ENCODE peak calls at places on chromosomes 13 and 19, in eight cellular contexts. One of them, this sample, is unnamed.

GRCh38 chr19:17347361-17347760 is 10.0 kb downstream of the GTPBP3 start:
- DNase-seq in HepG2: no peak
- DNase-seq in hippocampal formation: no peak
- DNase-seq in omental fat pad: no peak
- DNase-seq in epithelial cell of prostate: no peak
- DNase-seq in HTR-8/SVneo: no peak
- DNase-seq in sciatic nerve: no peak
- DNase-seq in MV-4-11: peak
- DNase-seq in this sample: no peak

GRCh38 chr19:1566392-1567115 is 1.6 kb downstream of the MEX3D start:
- DNase-seq in epithelial cell of prostate: no peak
- DNase-seq in omental fat pad: no peak
- DNase-seq in sciatic nerve: peak
- DNase-seq in HTR-8/SVneo: peak
- DNase-seq in MV-4-11: no peak
- DNase-seq in hippocampal formation: peak
- DNase-seq in HepG2: peak
- DNase-seq in this sample: peak

GRCh38 chr13:98981596-98982195 is 3.8 kb upstream of the DOCK9 start:
- DNase-seq in HepG2: no peak
- DNase-seq in epithelial cell of prostate: no peak
- DNase-seq in omental fat pad: no peak
- DNase-seq in MV-4-11: no peak
- DNase-seq in HTR-8/SVneo: no peak
- DNase-seq in hippocampal formation: no peak
- DNase-seq in sciatic nerve: no peak
- DNase-seq in this sample: no peak

GRCh38 chr19:1266818-1267440 is 2.2 kb upstream of the CIRBP start:
- DNase-seq in sciatic nerve: peak
- DNase-seq in hippocampal formation: no peak
- DNase-seq in epithelial cell of prostate: no peak
- DNase-seq in HTR-8/SVneo: no peak
- DNase-seq in HepG2: no peak
- DNase-seq in MV-4-11: peak
- DNase-seq in omental fat pad: no peak
- DNase-seq in this sample: peak

GRCh38 chr19:50705422-50706019 is 14.1 kb downstream of the SHANK1 start:
- DNase-seq in sciatic nerve: no peak
- DNase-seq in hippocampal formation: peak
- DNase-seq in epithelial cell of prostate: no peak
- DNase-seq in HepG2: peak
- DNase-seq in HTR-8/SVneo: peak
- DNase-seq in omental fat pad: no peak
- DNase-seq in MV-4-11: peak
- DNase-seq in this sample: no peak

GRCh38 chr13:33283195-33283910 is 2.2 kb downstream of the STARD13 start:
- DNase-seq in hippocampal formation: no peak
- DNase-seq in MV-4-11: no peak
- DNase-seq in HTR-8/SVneo: no peak
- DNase-seq in sciatic nerve: no peak
- DNase-seq in HepG2: no peak
- DNase-seq in epithelial cell of prostate: no peak
- DNase-seq in omental fat pad: no peak
- DNase-seq in this sample: no peak

GRCh38 chr13:36945078-36945477 is 25.0 kb upstream of the SMAD9 start:
- DNase-seq in HepG2: no peak
- DNase-seq in omental fat pad: no peak
- DNase-seq in sciatic nerve: no peak
- DNase-seq in epithelial cell of prostate: no peak
- DNase-seq in MV-4-11: no peak
- DNase-seq in HTR-8/SVneo: no peak
- DNase-seq in hippocampal formation: no peak
- DNase-seq in this sample: no peak

GRCh38 chr13:114142640-114143490 is 10.4 kb upstream of the RASA3 start:
- DNase-seq in MV-4-11: peak
- DNase-seq in HepG2: no peak
- DNase-seq in sciatic nerve: no peak
- DNase-seq in hippocampal formation: no peak
- DNase-seq in epithelial cell of prostate: peak
- DNase-seq in HTR-8/SVneo: no peak
- DNase-seq in omental fat pad: no peak
- DNase-seq in this sample: no peak

GRCh38 chr13:82961757-82962156 is 920.5 kb downstream of the SLITRK1 start:
- DNase-seq in omental fat pad: no peak
- DNase-seq in HepG2: no peak
- DNase-seq in sciatic nerve: no peak
- DNase-seq in hippocampal formation: no peak
- DNase-seq in epithelial cell of prostate: no peak
- DNase-seq in MV-4-11: no peak
- DNase-seq in HTR-8/SVneo: no peak
- DNase-seq in this sample: no peak

GRCh38 chr19:36009220-36009619 is 607 bp upstream of the SYNE4 start:
- DNase-seq in hippocampal formation: peak
- DNase-seq in MV-4-11: peak
- DNase-seq in epithelial cell of prostate: no peak
- DNase-seq in HTR-8/SVneo: no peak
- DNase-seq in sciatic nerve: peak
- DNase-seq in HepG2: no peak
- DNase-seq in omental fat pad: no peak
- DNase-seq in this sample: peak

GRCh38 chr13:106295971-106296370 is 239.5 kb downstream of the EFNB2 start:
- DNase-seq in epithelial cell of prostate: no peak
- DNase-seq in hippocampal formation: no peak
- DNase-seq in MV-4-11: peak
- DNase-seq in HepG2: no peak
- DNase-seq in sciatic nerve: no peak
- DNase-seq in HTR-8/SVneo: no peak
- DNase-seq in omental fat pad: no peak
- DNase-seq in this sample: no peak

GRCh38 chr13:48265217-48265815 is 32.3 kb downstream of the ITM2B start:
- DNase-seq in omental fat pad: no peak
- DNase-seq in epithelial cell of prostate: no peak
- DNase-seq in MV-4-11: peak
- DNase-seq in HepG2: no peak
- DNase-seq in sciatic nerve: no peak
- DNase-seq in HTR-8/SVneo: no peak
- DNase-seq in hippocampal formation: no peak
- DNase-seq in this sample: no peak

GRCh38 chr13:110634558-110634957 is 19.2 kb downstream of the NAXD start:
- DNase-seq in HTR-8/SVneo: no peak
- DNase-seq in hippocampal formation: no peak
- DNase-seq in sciatic nerve: no peak
- DNase-seq in epithelial cell of prostate: no peak
- DNase-seq in HepG2: no peak
- DNase-seq in MV-4-11: no peak
- DNase-seq in omental fat pad: no peak
- DNase-seq in this sample: no peak

GRCh38 chr19:903266-903797 is 9.7 kb downstream of the R3HDM4 start:
- DNase-seq in omental fat pad: no peak
- DNase-seq in HepG2: no peak
- DNase-seq in HTR-8/SVneo: no peak
- DNase-seq in sciatic nerve: no peak
- DNase-seq in MV-4-11: no peak
- DNase-seq in hippocampal formation: no peak
- DNase-seq in epithelial cell of prostate: no peak
- DNase-seq in this sample: no peak

GRCh38 chr13:22039961-22040360 is 369.1 kb downstream of the FGF9 start:
- DNase-seq in epithelial cell of prostate: no peak
- DNase-seq in HTR-8/SVneo: no peak
- DNase-seq in HepG2: no peak
- DNase-seq in omental fat pad: no peak
- DNase-seq in sciatic nerve: no peak
- DNase-seq in MV-4-11: peak
- DNase-seq in hippocampal formation: no peak
- DNase-seq in this sample: no peak

GRCh38 chr13:110294146-110294545 is 12.8 kb downstream of the COL4A1 start:
- DNase-seq in sciatic nerve: peak
- DNase-seq in HTR-8/SVneo: no peak
- DNase-seq in epithelial cell of prostate: no peak
- DNase-seq in hippocampal formation: no peak
- DNase-seq in omental fat pad: no peak
- DNase-seq in HepG2: no peak
- DNase-seq in MV-4-11: no peak
- DNase-seq in this sample: no peak

GRCh38 chr13:41327994-41328778 is 17.1 kb downstream of the NAA16 start:
- DNase-seq in MV-4-11: peak
- DNase-seq in omental fat pad: no peak
- DNase-seq in sciatic nerve: no peak
- DNase-seq in HepG2: no peak
- DNase-seq in HTR-8/SVneo: no peak
- DNase-seq in hippocampal formation: no peak
- DNase-seq in epithelial cell of prostate: no peak
- DNase-seq in this sample: no peak

GRCh38 chr13:33096886-33097610 is 80.8 kb downstream of the KL start:
- DNase-seq in omental fat pad: no peak
- DNase-seq in HTR-8/SVneo: no peak
- DNase-seq in MV-4-11: peak
- DNase-seq in hippocampal formation: no peak
- DNase-seq in epithelial cell of prostate: no peak
- DNase-seq in sciatic nerve: no peak
- DNase-seq in HepG2: no peak
- DNase-seq in this sample: no peak

GRCh38 chr19:38229585-38230073 is 5.6 kb upstream of the DPF1 start:
- DNase-seq in HepG2: peak
- DNase-seq in omental fat pad: no peak
- DNase-seq in sciatic nerve: no peak
- DNase-seq in HTR-8/SVneo: peak
- DNase-seq in MV-4-11: peak
- DNase-seq in hippocampal formation: peak
- DNase-seq in epithelial cell of prostate: no peak
- DNase-seq in this sample: peak

GRCh38 chr19:2811221-2811722 is 8.4 kb upstream of the ZNF554 start:
- DNase-seq in HTR-8/SVneo: no peak
- DNase-seq in HepG2: peak
- DNase-seq in sciatic nerve: no peak
- DNase-seq in hippocampal formation: no peak
- DNase-seq in epithelial cell of prostate: no peak
- DNase-seq in MV-4-11: no peak
- DNase-seq in omental fat pad: no peak
- DNase-seq in this sample: no peak